ENCODE peak calls at places on chromosome 2, in six cellular contexts. X is IMR-90, K is H9, J is neuronal stem cell, B is mesenchymal stem cell, O is H1. T is an unnamed sample.

GRCh38 chr2:85577386-85578242 is at the start of gene VAMP8:
- DNase-seq in X (no peak), K (peak; percentile 92), J (no peak), B (peak; percentile 49), O (peak; percentile 80), T (peak; percentile 89)

GRCh38 chr2:237184192-237184922 is 98.7 kb downstream of the COPS8 start:
- DNase-seq in X (peak; percentile 98), K (no peak), J (no peak), B (peak; percentile 94), O (no peak), T (peak; percentile 45)

GRCh38 chr2:219129589-219129988 is 31.0 kb downstream of the NHEJ1 start:
- DNase-seq in X (no peak), K (no peak), J (no peak), B (no peak), O (no peak), T (no peak)

GRCh38 chr2:79611448-79612016 is 98.7 kb downstream of the CTNNA2 start:
- DNase-seq in X (no peak), K (no peak), J (no peak), B (no peak), O (no peak), T (no peak)

GRCh38 chr2:222452422-222452950 is 28.1 kb downstream of the SGPP2 start:
- DNase-seq in X (no peak), K (no peak), J (no peak), B (no peak), O (no peak), T (peak; percentile 3)

GRCh38 chr2:225400060-225400511 is 576 bp downstream of the NYAP2 start:
- DNase-seq in X (peak; percentile 56), K (peak; percentile 71), J (peak; percentile 74), B (peak; percentile 61), O (peak; percentile 65), T (peak; percentile 4)

GRCh38 chr2:70995227-70995729 is 605 bp upstream of the TEX261 start:
- DNase-seq in X (peak; percentile 17), K (peak; percentile 52), J (peak; percentile 21), B (peak; percentile 51), O (no peak), T (peak; percentile 54)

GRCh38 chr2:219514196-219514761 is at the start of gene ASIC4:
- DNase-seq in X (peak; percentile 12), K (no peak), J (no peak), B (peak; percentile 46), O (no peak), T (peak; percentile 31)

GRCh38 chr2:58133395-58133794 is 86.8 kb downstream of the VRK2 start:
- DNase-seq in X (peak; percentile 54), K (no peak), J (no peak), B (no peak), O (no peak), T (no peak)

GRCh38 chr2:238441262-238442114 is 14.8 kb downstream of the ASB1 start:
- DNase-seq in X (peak; percentile 22), K (no peak), J (no peak), B (peak; percentile 28), O (no peak), T (no peak)

GRCh38 chr2:148209598-148209997 is 188.7 kb downstream of the MBD5 start:
- DNase-seq in X (no peak), K (peak; percentile 47), J (no peak), B (no peak), O (no peak), T (no peak)

GRCh38 chr2:36376992-36377738 is 21.6 kb downstream of the CRIM1 start:
- DNase-seq in X (no peak), K (no peak), J (no peak), B (no peak), O (no peak), T (no peak)

GRCh38 chr2:237540223-237540775 is 26.1 kb upstream of the PRLH start:
- DNase-seq in X (no peak), K (no peak), J (no peak), B (no peak), O (no peak), T (no peak)

GRCh38 chr2:949894-950626 is 589 bp upstream of the SNTG2 start:
- DNase-seq in X (no peak), K (peak; percentile 61), J (no peak), B (no peak), O (peak; percentile 74), T (no peak)

GRCh38 chr2:218980800-218981389 is 4.1 kb downstream of the FEV start:
- DNase-seq in X (no peak), K (no peak), J (no peak), B (no peak), O (no peak), T (no peak)

GRCh38 chr2:127653421-127654083 is 7.6 kb downstream of the GPR17 start:
- DNase-seq in X (no peak), K (no peak), J (no peak), B (no peak), O (no peak), T (no peak)

GRCh38 chr2:70125498-70125898 is 38.2 kb downstream of the PCBP1 start:
- DNase-seq in X (no peak), K (no peak), J (no peak), B (no peak), O (no peak), T (no peak)

GRCh38 chr2:203683932-203684556 is 22.4 kb upstream of the CD28 start:
- DNase-seq in X (peak; percentile 92), K (no peak), J (no peak), B (peak; percentile 96), O (no peak), T (peak; percentile 98)

GRCh38 chr2:230203110-230203676 is 16.6 kb downstream of the SP110 start:
- DNase-seq in X (no peak), K (no peak), J (no peak), B (no peak), O (no peak), T (no peak)

GRCh38 chr2:19654310-19655090 is 247.3 kb downstream of the TTC32 start:
- DNase-seq in X (no peak), K (no peak), J (no peak), B (no peak), O (no peak), T (no peak)

GRCh38 chr2:8684885-8685696 is 3.2 kb downstream of the ID2 start:
- DNase-seq in X (peak; percentile 52), K (peak; percentile 75), J (peak; percentile 47), B (peak; percentile 71), O (peak; percentile 80), T (peak; percentile 45)

GRCh38 chr2:162403884-162404283 is 60.0 kb downstream of the GCA start:
- DNase-seq in X (peak; percentile 17), K (no peak), J (no peak), B (peak; percentile 2), O (no peak), T (no peak)

GRCh38 chr2:11712866-11713265 is 33.6 kb upstream of the LPIN1 start:
- DNase-seq in X (peak; percentile 10), K (no peak), J (no peak), B (no peak), O (no peak), T (no peak)

GRCh38 chr2:131040661-131041401 is 52.4 kb downstream of the FAM168B start:
- DNase-seq in X (no peak), K (peak; percentile 59), J (no peak), B (no peak), O (no peak), T (no peak)

GRCh38 chr2:171811229-171811628 is 82.8 kb downstream of the SLC25A12 start:
- DNase-seq in X (peak; percentile 57), K (no peak), J (no peak), B (peak; percentile 14), O (no peak), T (no peak)

GRCh38 chr2:83874712-83875430 is 584.2 kb downstream of the SUCLG1 start:
- DNase-seq in X (no peak), K (no peak), J (no peak), B (no peak), O (no peak), T (no peak)

GRCh38 chr2:2057125-2057721 is 273.9 kb downstream of the MYT1L start:
- DNase-seq in X (no peak), K (peak; percentile 75), J (no peak), B (no peak), O (no peak), T (no peak)

GRCh38 chr2:240326246-240326645 is 109.2 kb upstream of the GPC1 start:
- DNase-seq in X (peak; percentile 16), K (no peak), J (peak; percentile 54), B (peak; percentile 6), O (no peak), T (no peak)
- H4K91ac ChIP-seq in X (no peak overlapping the region), K (no peak overlapping the region), J (no peak overlapping the region), B (no peak overlapping the region), O (no peak overlapping the region), T (no peak overlapping the region)

GRCh38 chr2:231679131-231679530 is 29.2 kb upstream of the PTMA start:
- DNase-seq in X (no peak), K (no peak), J (no peak), B (no peak), O (no peak), T (no peak)

GRCh38 chr2:231680992-231681852 is 27.1 kb upstream of the PTMA start:
- DNase-seq in X (peak; percentile 82), K (peak; percentile 92), J (peak; percentile 87), B (peak; percentile 83), O (peak; percentile 91), T (peak; percentile 43)

GRCh38 chr2:231680284-231680991 is 27.9 kb upstream of the PTMA start:
- DNase-seq in X (no peak), K (peak; percentile 93), J (no peak), B (peak; percentile 46), O (peak; percentile 87), T (peak; percentile 56)

GRCh38 chr2:231677632-231678104 is 30.7 kb upstream of the PTMA start:
- DNase-seq in X (peak; percentile 78), K (peak; percentile 90), J (peak; percentile 82), B (peak; percentile 83), O (peak; percentile 91), T (peak; percentile 80)

DNA sequence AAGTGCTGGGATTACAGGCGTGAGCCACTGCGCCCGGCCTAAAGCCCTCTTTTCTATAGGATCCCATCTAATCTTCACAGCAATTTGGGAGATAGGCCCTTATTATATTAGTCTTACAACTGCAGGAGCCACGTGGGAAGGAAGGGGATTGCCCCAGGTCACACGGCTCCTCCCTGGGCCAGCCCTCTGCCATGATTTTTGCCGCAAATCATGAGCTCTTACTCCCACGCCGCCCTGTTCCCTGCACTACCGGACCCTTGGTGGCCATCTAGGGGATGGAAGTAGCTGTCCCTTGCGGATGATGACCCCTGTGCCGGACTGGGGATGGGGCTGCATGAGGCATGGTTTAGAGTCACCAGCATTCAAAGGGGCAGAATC is 28.4 kb upstream of the PTMA start:
- DNase-seq in X (no peak), K (no peak), J (no peak), B (no peak), O (no peak), T (peak; percentile 42)
- H3K4ac ChIP-seq in X (peak overlapping the region; percentile 85), K (peak overlapping the region; percentile 30), J (peak overlapping the region; percentile 85), B (peak overlapping the region; percentile 83), O (peak overlapping the region; percentile 91), T (peak overlapping the region; percentile 65)

DNA sequence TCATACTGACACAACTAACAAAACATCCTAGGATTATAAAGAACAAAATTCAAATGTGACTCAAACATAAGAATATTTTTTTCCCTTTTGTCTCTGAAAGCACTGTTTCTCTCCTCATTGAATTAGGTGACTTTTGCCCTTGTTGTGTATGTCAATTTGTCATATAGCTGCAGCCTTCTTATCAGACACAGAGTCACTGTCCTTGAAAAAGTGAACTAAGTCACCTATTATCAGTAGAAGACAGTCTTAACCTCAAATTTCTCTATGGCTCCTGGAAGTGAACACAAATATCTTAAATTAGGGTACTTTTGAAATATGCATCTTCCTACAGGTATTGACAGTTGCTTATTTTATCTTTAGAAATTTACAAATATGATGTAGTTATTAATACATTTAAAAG is 360.6 kb downstream of the NBAS start:
- DNase-seq in X (no peak), K (no peak), J (no peak), B (no peak), O (no peak), T (no peak)
- H4K91ac ChIP-seq in X (no peak overlapping the region), K (no peak overlapping the region), J (no peak overlapping the region), B (no peak overlapping the region), O (no peak overlapping the region), T (no peak overlapping the region)

GRCh38 chr2:174690026-174690425 is 74.2 kb downstream of the CHRNA1 start:
- DNase-seq in X (no peak), K (no peak), J (no peak), B (no peak), O (no peak), T (peak; percentile 63)
- H3K4ac ChIP-seq in X (no peak overlapping the region), K (no peak overlapping the region), J (no peak overlapping the region), B (no peak overlapping the region), O (no peak overlapping the region), T (no peak overlapping the region)